ENCODE peak calls at places on chromosomes 16 and 17, in eight cellular contexts. One of them, this sample, is unnamed.

GRCh38 chr17:47239663-47240374 is 13.8 kb upstream of the ITGB3 start:
- DNase-seq in activated B cell treated with CpG ODN at 0.5 μM for 24 hours: no peak
- DNase-seq in fibroblast of gingiva: peak; percentile 92
- DNase-seq in hypothalamus: peak; percentile 56
- DNase-seq in prostate gland: peak; percentile 30
- DNase-seq in Caco-2: no peak
- DNase-seq in MM.1S: peak; percentile 52
- DNase-seq in HTR-8/SVneo: peak; percentile 99
- DNase-seq in this sample: no peak

GRCh38 chr16:57367111-57367752 is 5.1 kb upstream of the CX3CL1 start:
- DNase-seq in prostate gland: peak; percentile 24
- DNase-seq in fibroblast of gingiva: no peak
- DNase-seq in MM.1S: no peak
- DNase-seq in Caco-2: no peak
- DNase-seq in hypothalamus: no peak
- DNase-seq in activated B cell treated with CpG ODN at 0.5 μM for 24 hours: no peak
- DNase-seq in HTR-8/SVneo: no peak
- DNase-seq in this sample: no peak

GRCh38 chr16:21950782-21951521 is 2.2 kb upstream of the UQCRC2 start:
- DNase-seq in fibroblast of gingiva: peak; percentile 30
- DNase-seq in MM.1S: peak; percentile 14
- DNase-seq in hypothalamus: no peak
- DNase-seq in Caco-2: no peak
- DNase-seq in activated B cell treated with CpG ODN at 0.5 μM for 24 hours: no peak
- DNase-seq in HTR-8/SVneo: peak; percentile 8
- DNase-seq in prostate gland: no peak
- DNase-seq in this sample: no peak

GRCh38 chr17:38587956-38588771 is 17.6 kb downstream of the SRCIN1 start:
- DNase-seq in MM.1S: no peak
- DNase-seq in fibroblast of gingiva: no peak
- DNase-seq in activated B cell treated with CpG ODN at 0.5 μM for 24 hours: no peak
- DNase-seq in HTR-8/SVneo: no peak
- DNase-seq in Caco-2: no peak
- DNase-seq in prostate gland: no peak
- DNase-seq in hypothalamus: no peak
- DNase-seq in this sample: no peak

GRCh38 chr17:81317992-81318391 is 22.9 kb upstream of the SLC38A10 start:
- DNase-seq in MM.1S: no peak
- DNase-seq in Caco-2: no peak
- DNase-seq in HTR-8/SVneo: no peak
- DNase-seq in fibroblast of gingiva: no peak
- DNase-seq in prostate gland: no peak
- DNase-seq in activated B cell treated with CpG ODN at 0.5 μM for 24 hours: no peak
- DNase-seq in hypothalamus: no peak
- DNase-seq in this sample: no peak

GRCh38 chr16:11843861-11844260 is 7.5 kb downstream of the RSL1D1 start:
- DNase-seq in Caco-2: no peak
- DNase-seq in hypothalamus: no peak
- DNase-seq in activated B cell treated with CpG ODN at 0.5 μM for 24 hours: no peak
- DNase-seq in fibroblast of gingiva: no peak
- DNase-seq in MM.1S: no peak
- DNase-seq in HTR-8/SVneo: no peak
- DNase-seq in prostate gland: no peak
- DNase-seq in this sample: no peak

GRCh38 chr17:15944720-15945492 is at the start of gene ADORA2B:
- DNase-seq in MM.1S: no peak
- DNase-seq in HTR-8/SVneo: peak; percentile 93
- DNase-seq in hypothalamus: peak; percentile 60
- DNase-seq in fibroblast of gingiva: peak; percentile 69
- DNase-seq in activated B cell treated with CpG ODN at 0.5 μM for 24 hours: peak; percentile 47
- DNase-seq in prostate gland: peak; percentile 28
- DNase-seq in Caco-2: peak; percentile 53
- DNase-seq in this sample: peak; percentile 1

GRCh38 chr16:66653581-66654350 is 42.8 kb downstream of the CMTM4 start:
- DNase-seq in MM.1S: no peak
- DNase-seq in hypothalamus: no peak
- DNase-seq in fibroblast of gingiva: peak; percentile 34
- DNase-seq in Caco-2: no peak
- DNase-seq in prostate gland: no peak
- DNase-seq in HTR-8/SVneo: no peak
- DNase-seq in activated B cell treated with CpG ODN at 0.5 μM for 24 hours: no peak
- DNase-seq in this sample: no peak

GRCh38 chr16:57749101-57749692 is 13.6 kb downstream of the KATNB1 start:
- DNase-seq in activated B cell treated with CpG ODN at 0.5 μM for 24 hours: no peak
- DNase-seq in fibroblast of gingiva: no peak
- DNase-seq in HTR-8/SVneo: no peak
- DNase-seq in hypothalamus: no peak
- DNase-seq in MM.1S: no peak
- DNase-seq in prostate gland: no peak
- DNase-seq in Caco-2: no peak
- DNase-seq in this sample: no peak

This sample was measured in NCI-H774.